ENCODE peak calls at places on chromosome 11, in four cellular contexts. One of them, this sample, is unnamed.

GRCh38 chr11:69400769-69401590 is 80.5 kb upstream of the LINC01488 start:
- DNase-seq in cardiac muscle cell: no peak
- DNase-seq in stimulated activated CD8-positive, alpha-beta memory T cell treated with anti-CD3 and anti-CD28 coated beads, Interleukin-15, amount 100 ng/mL, for 1 hour: no peak
- DNase-seq in HAP-1: no peak
- DNase-seq in this sample: no peak

GRCh38 chr11:14262271-14262846 is 96.6 kb downstream of the RRAS2 start:
- DNase-seq in cardiac muscle cell: no peak
- DNase-seq in stimulated activated CD8-positive, alpha-beta memory T cell treated with anti-CD3 and anti-CD28 coated beads, Interleukin-15, amount 100 ng/mL, for 1 hour: no peak
- DNase-seq in HAP-1: no peak
- DNase-seq in this sample: no peak

GRCh38 chr11:65419773-65420481 is 2.7 kb upstream of the NEAT1 start:
- DNase-seq in cardiac muscle cell: peak
- DNase-seq in stimulated activated CD8-positive, alpha-beta memory T cell treated with anti-CD3 and anti-CD28 coated beads, Interleukin-15, amount 100 ng/mL, for 1 hour: no peak
- DNase-seq in HAP-1: peak
- DNase-seq in this sample: no peak

GRCh38 chr11:83528225-83528624 is 242.1 kb upstream of the CCDC90B start:
- DNase-seq in cardiac muscle cell: no peak
- DNase-seq in stimulated activated CD8-positive, alpha-beta memory T cell treated with anti-CD3 and anti-CD28 coated beads, Interleukin-15, amount 100 ng/mL, for 1 hour: no peak
- DNase-seq in HAP-1: no peak
- DNase-seq in this sample: no peak

GRCh38 chr11:3134218-3134621 is 30.9 kb downstream of the OSBPL5 start:
- DNase-seq in cardiac muscle cell: no peak
- DNase-seq in stimulated activated CD8-positive, alpha-beta memory T cell treated with anti-CD3 and anti-CD28 coated beads, Interleukin-15, amount 100 ng/mL, for 1 hour: no peak
- DNase-seq in HAP-1: no peak
- DNase-seq in this sample: no peak

GRCh38 chr11:125348704-125349635 is 147.1 kb downstream of the FEZ1 start:
- DNase-seq in cardiac muscle cell: peak
- DNase-seq in stimulated activated CD8-positive, alpha-beta memory T cell treated with anti-CD3 and anti-CD28 coated beads, Interleukin-15, amount 100 ng/mL, for 1 hour: peak
- DNase-seq in HAP-1: peak
- DNase-seq in this sample: peak

GRCh38 chr11:125236072-125236825 is 71.7 kb downstream of the PKNOX2 start:
- DNase-seq in cardiac muscle cell: no peak
- DNase-seq in stimulated activated CD8-positive, alpha-beta memory T cell treated with anti-CD3 and anti-CD28 coated beads, Interleukin-15, amount 100 ng/mL, for 1 hour: no peak
- DNase-seq in HAP-1: no peak
- DNase-seq in this sample: no peak

GRCh38 chr11:10592331-10592730 is 23.9 kb upstream of the LYVE1 start:
- DNase-seq in cardiac muscle cell: peak
- DNase-seq in stimulated activated CD8-positive, alpha-beta memory T cell treated with anti-CD3 and anti-CD28 coated beads, Interleukin-15, amount 100 ng/mL, for 1 hour: no peak
- DNase-seq in HAP-1: no peak
- DNase-seq in this sample: no peak

GRCh38 chr11:7414729-7415536 is 70.4 kb upstream of the OLFML1 start:
- DNase-seq in cardiac muscle cell: no peak
- DNase-seq in stimulated activated CD8-positive, alpha-beta memory T cell treated with anti-CD3 and anti-CD28 coated beads, Interleukin-15, amount 100 ng/mL, for 1 hour: no peak
- DNase-seq in HAP-1: no peak
- DNase-seq in this sample: no peak

GRCh38 chr11:14803846-14804245 is 88.2 kb downstream of the CYP2R1 start:
- DNase-seq in cardiac muscle cell: no peak
- DNase-seq in stimulated activated CD8-positive, alpha-beta memory T cell treated with anti-CD3 and anti-CD28 coated beads, Interleukin-15, amount 100 ng/mL, for 1 hour: no peak
- DNase-seq in HAP-1: no peak
- DNase-seq in this sample: no peak

GRCh38 chr11:132838621-132839020 is 693.7 kb downstream of the OPCML start:
- DNase-seq in cardiac muscle cell: peak
- DNase-seq in stimulated activated CD8-positive, alpha-beta memory T cell treated with anti-CD3 and anti-CD28 coated beads, Interleukin-15, amount 100 ng/mL, for 1 hour: no peak
- DNase-seq in HAP-1: no peak
- DNase-seq in this sample: no peak

GRCh38 chr11:61747389-61748285 is 4.8 kb upstream of the MYRF start:
- DNase-seq in cardiac muscle cell: peak
- DNase-seq in stimulated activated CD8-positive, alpha-beta memory T cell treated with anti-CD3 and anti-CD28 coated beads, Interleukin-15, amount 100 ng/mL, for 1 hour: no peak
- DNase-seq in HAP-1: peak
- DNase-seq in this sample: peak

GRCh38 chr11:118450451-118450850 is 14.2 kb downstream of the KMT2A start:
- DNase-seq in cardiac muscle cell: no peak
- DNase-seq in stimulated activated CD8-positive, alpha-beta memory T cell treated with anti-CD3 and anti-CD28 coated beads, Interleukin-15, amount 100 ng/mL, for 1 hour: no peak
- DNase-seq in HAP-1: no peak
- DNase-seq in this sample: no peak

GRCh38 chr11:116798368-116798767 is 6.7 kb upstream of the APOA5 start:
- DNase-seq in cardiac muscle cell: no peak
- DNase-seq in stimulated activated CD8-positive, alpha-beta memory T cell treated with anti-CD3 and anti-CD28 coated beads, Interleukin-15, amount 100 ng/mL, for 1 hour: no peak
- DNase-seq in HAP-1: no peak
- DNase-seq in this sample: no peak

GRCh38 chr11:14304601-14305000 is 54.4 kb downstream of the RRAS2 start:
- DNase-seq in cardiac muscle cell: no peak
- DNase-seq in stimulated activated CD8-positive, alpha-beta memory T cell treated with anti-CD3 and anti-CD28 coated beads, Interleukin-15, amount 100 ng/mL, for 1 hour: no peak
- DNase-seq in HAP-1: no peak
- DNase-seq in this sample: no peak

GRCh38 chr11:122192634-122193245 is 76.7 kb upstream of the BLID start:
- DNase-seq in cardiac muscle cell: peak
- DNase-seq in stimulated activated CD8-positive, alpha-beta memory T cell treated with anti-CD3 and anti-CD28 coated beads, Interleukin-15, amount 100 ng/mL, for 1 hour: no peak
- DNase-seq in HAP-1: no peak
- DNase-seq in this sample: no peak

GRCh38 chr11:96315476-96315875 is 27.5 kb downstream of the MAML2 start:
- DNase-seq in cardiac muscle cell: no peak
- DNase-seq in stimulated activated CD8-positive, alpha-beta memory T cell treated with anti-CD3 and anti-CD28 coated beads, Interleukin-15, amount 100 ng/mL, for 1 hour: no peak
- DNase-seq in HAP-1: no peak
- DNase-seq in this sample: no peak

GRCh38 chr11:113395782-113396336 is 8.3 kb downstream of the ANKK1 start:
- DNase-seq in cardiac muscle cell: no peak
- DNase-seq in stimulated activated CD8-positive, alpha-beta memory T cell treated with anti-CD3 and anti-CD28 coated beads, Interleukin-15, amount 100 ng/mL, for 1 hour: no peak
- DNase-seq in HAP-1: no peak
- DNase-seq in this sample: no peak

GRCh38 chr11:47466701-47467250 is 17.8 kb upstream of the RAPSN start:
- DNase-seq in cardiac muscle cell: peak
- DNase-seq in stimulated activated CD8-positive, alpha-beta memory T cell treated with anti-CD3 and anti-CD28 coated beads, Interleukin-15, amount 100 ng/mL, for 1 hour: no peak
- DNase-seq in HAP-1: no peak
- DNase-seq in this sample: no peak

GRCh38 chr11:4727171-4727570 is 22.6 kb downstream of the MMP26 start:
- DNase-seq in cardiac muscle cell: no peak
- DNase-seq in stimulated activated CD8-positive, alpha-beta memory T cell treated with anti-CD3 and anti-CD28 coated beads, Interleukin-15, amount 100 ng/mL, for 1 hour: no peak
- DNase-seq in HAP-1: no peak
- DNase-seq in this sample: no peak

GRCh38 chr11:114250993-114251796 is 45.0 kb upstream of the NNMT start:
- DNase-seq in cardiac muscle cell: no peak
- DNase-seq in stimulated activated CD8-positive, alpha-beta memory T cell treated with anti-CD3 and anti-CD28 coated beads, Interleukin-15, amount 100 ng/mL, for 1 hour: no peak
- DNase-seq in HAP-1: no peak
- DNase-seq in this sample: no peak

GRCh38 chr11:89125298-89125697 is 52.4 kb upstream of the TYR start:
- DNase-seq in cardiac muscle cell: no peak
- DNase-seq in stimulated activated CD8-positive, alpha-beta memory T cell treated with anti-CD3 and anti-CD28 coated beads, Interleukin-15, amount 100 ng/mL, for 1 hour: no peak
- DNase-seq in HAP-1: no peak
- DNase-seq in this sample: no peak

GRCh38 chr11:129814244-129814992 is 1.2 kb upstream of the TMEM45B start:
- DNase-seq in cardiac muscle cell: no peak
- DNase-seq in stimulated activated CD8-positive, alpha-beta memory T cell treated with anti-CD3 and anti-CD28 coated beads, Interleukin-15, amount 100 ng/mL, for 1 hour: peak
- DNase-seq in HAP-1: no peak
- DNase-seq in this sample: no peak

GRCh38 chr11:4763096-4763495 is 6.6 kb downstream of the OR51F1 start:
- DNase-seq in cardiac muscle cell: no peak
- DNase-seq in stimulated activated CD8-positive, alpha-beta memory T cell treated with anti-CD3 and anti-CD28 coated beads, Interleukin-15, amount 100 ng/mL, for 1 hour: no peak
- DNase-seq in HAP-1: no peak
- DNase-seq in this sample: peak